ENCODE peak calls at places on chromosomes 16 and 17, in four cellular contexts. Q, I, A and L are unnamed samples.

GRCh38 chr16:17578921-17579876 is 108.4 kb upstream of the XYLT1 start:
- DNase-seq in I (no peak), Q (peak; percentile 52), A (peak; percentile 85), L (peak; percentile 68)

GRCh38 chr17:36592316-36592710 is 634 bp downstream of the DHRS11 start:
- DNase-seq in I (no peak), A (no peak), Q (no peak), L (no peak)

GRCh38 chr17:42562845-42563509 is 1.0 kb downstream of the COASY start:
- DNase-seq in Q (no peak), I (no peak), A (no peak), L (no peak)

GRCh38 chr17:7262192-7263070 is at the start of gene CLDN7:
- DNase-seq in I (no peak), Q (no peak), A (no peak), L (no peak)

GRCh38 chr17:40224707-40225092 is 5.6 kb downstream of the WIPF2 start:
- DNase-seq in A (no peak), Q (no peak), I (no peak), L (peak; percentile 83)

GRCh38 chr17:36505171-36505570 is 18.7 kb downstream of the ZNHIT3 start:
- DNase-seq in A (no peak), Q (no peak), I (no peak), L (no peak)

GRCh38 chr16:58792188-58792587 is 58.1 kb upstream of the GOT2 start:
- DNase-seq in A (no peak), I (no peak), Q (no peak), L (no peak)

GRCh38 chr17:2138318-2138717 is 83.4 kb downstream of the HIC1 start:
- DNase-seq in A (peak; percentile 10), I (no peak), Q (no peak), L (no peak)

GRCh38 chr17:83155128-83156081 is 76.0 kb downstream of the METRNL start:
- DNase-seq in Q (peak; percentile 97), A (peak; percentile 95), I (no peak), L (peak; percentile 76)

GRCh38 chr16:72291531-72291981 is 119.6 kb upstream of the PMFBP1 start:
- DNase-seq in A (peak; percentile 97), Q (peak; percentile 98), I (no peak), L (no peak)

GRCh38 chr17:50765454-50766221 is 1.7 kb downstream of the ANKRD40CL start:
- DNase-seq in A (no peak), I (no peak), Q (no peak), L (no peak)

GRCh38 chr16:55294947-55295346 is 29.1 kb upstream of the IRX6 start:
- DNase-seq in I (no peak), Q (peak; percentile 3), A (no peak), L (no peak)